ENCODE peak calls at places on chromosomes 11 and 22, in six cellular contexts. V is EL; Y is stimulated activated CD4-positive, alpha-beta T cell treated with anti-CD3 and anti-CD28 coated beads, Interleukin-1b, Interleukin-23, amount 100 ng/mL, for 4 hours; W is KG1; J is ELR; B is astrocyte of the cerebellum. L is an unnamed sample.

GRCh38 chr11:94734563-94735275 is 33.4 kb upstream of the AMOTL1 start:
- DNase-seq in B (no peak), V (no peak), J (peak; percentile 56), W (no peak), Y (no peak), L (no peak)

GRCh38 chr11:19664896-19665548 is 47.6 kb upstream of the NAV2 start:
- DNase-seq in B (no peak), W (no peak), V (peak; percentile 50), J (peak; percentile 49), Y (no peak), L (no peak)

GRCh38 chr22:28711820-28712777 is 29.5 kb downstream of the CHEK2 start:
- DNase-seq in W (no peak), J (peak; percentile 97), Y (no peak), B (peak; percentile 72), V (peak; percentile 95), L (no peak)

GRCh38 chr11:131663403-131664200 is 293.2 kb downstream of the NTM start:
- DNase-seq in B (no peak), Y (no peak), J (no peak), V (no peak), W (no peak), L (no peak)

GRCh38 chr11:69335010-69335409 is 41.1 kb downstream of the MYEOV start:
- DNase-seq in V (no peak), B (no peak), Y (no peak), J (no peak), W (no peak), L (no peak)

GRCh38 chr22:28247667-28248363 is 328.8 kb upstream of the PITPNB start:
- DNase-seq in Y (no peak), V (no peak), B (no peak), W (no peak), J (no peak), L (no peak)

GRCh38 chr11:2752923-2753322 is 53.1 kb upstream of the KCNQ1OT1 start:
- DNase-seq in B (peak; percentile 12), V (no peak), Y (no peak), W (no peak), J (no peak), L (no peak)

GRCh38 chr22:30923168-30923900 is 45.2 kb downstream of the MORC2 start:
- DNase-seq in W (no peak), Y (no peak), V (no peak), B (no peak), J (no peak), L (no peak)

GRCh38 chr11:117888140-117888561 is 11.7 kb upstream of the FXYD6 start:
- DNase-seq in B (no peak), V (no peak), W (no peak), Y (no peak), J (no peak), L (no peak)

GRCh38 chr11:101336858-101337257 is 207.2 kb upstream of the PGR start:
- DNase-seq in V (no peak), J (no peak), Y (no peak), B (no peak), W (no peak), L (no peak)

GRCh38 chr11:36465449-36466163 is 44.5 kb downstream of the TRAF6 start:
- DNase-seq in W (no peak), Y (no peak), J (no peak), B (no peak), V (peak; percentile 40), L (no peak)